ENCODE peak calls at places on chromosomes 4 and X, in four cellular contexts. B is cardiac muscle cell; P is H9; Z is activated CD4-positive, alpha-beta T cell treated with anti-CD3 and anti-CD28 coated beads, Interleukin-2, amount 50 U/mL, for 4 hours. Q is an unnamed sample.

GRCh38 chrX:40446927-40447326 is 133.8 kb upstream of the ATP6AP2 start:
- DNase-seq in P (no peak), B (peak), Z (no peak), Q (no peak)

GRCh38 chr4:182575225-182575624 is 332.0 kb downstream of the TENM3 start:
- DNase-seq in Z (no peak), B (no peak), P (no peak), Q (no peak)

GRCh38 chrX:43969504-43970501 is 3.4 kb downstream of the NDP start:
- DNase-seq in B (peak), Z (no peak), P (no peak), Q (peak)

GRCh38 chr4:121740796-121741409 is 24.1 kb downstream of the SMIM43 start:
- DNase-seq in B (no peak), P (peak), Z (no peak), Q (peak)

GRCh38 chrX:47817421-47817820 is 19.3 kb upstream of the ZNF81 start:
- DNase-seq in B (no peak), P (no peak), Z (no peak), Q (no peak)

GRCh38 chrX:102651242-102651967 is at the start of gene GPRASP1:
- DNase-seq in Z (peak), B (peak), P (peak), Q (peak)

GRCh38 chr4:141789716-141790115 is 153.3 kb downstream of the IL15 start:
- DNase-seq in P (no peak), Z (no peak), B (no peak), Q (no peak)

GRCh38 chr4:105113800-105114199 is 32.9 kb upstream of the TET2 start:
- DNase-seq in Z (no peak), B (peak), P (no peak), Q (no peak)

GRCh38 chrX:153909024-153909979 is 4.8 kb downstream of the AVPR2 start:
- DNase-seq in P (peak), Z (no peak), B (no peak), Q (peak)

GRCh38 chr4:10098770-10099139 is 17.8 kb downstream of the WDR1 start:
- DNase-seq in P (no peak), Z (peak), B (peak), Q (no peak)

GRCh38 chr4:7322166-7322991 is 112.4 kb downstream of the PSAPL1 start:
- DNase-seq in Z (no peak), P (peak), B (peak), Q (peak)

GRCh38 chr4:75990129-75990528 is 616 bp downstream of the SDAD1 start:
- DNase-seq in B (peak), P (no peak), Z (no peak), Q (peak)

GRCh38 chrX:2502668-2503519 is 2.1 kb upstream of the DHRSX start:
- DNase-seq in P (no peak), B (peak), Z (no peak), Q (no peak)

GRCh38 chr4:11632015-11632414 is 203.3 kb upstream of the HS3ST1 start:
- DNase-seq in B (no peak), P (no peak), Z (no peak), Q (no peak)

GRCh38 chrX:1462596-1463251 is 10.0 kb upstream of the ASMTL start:
- DNase-seq in Z (peak), B (peak), P (no peak), Q (no peak)

GRCh38 chr4:160537681-160538080 is 1434.8 kb downstream of the RAPGEF2 start:
- DNase-seq in P (no peak), Z (no peak), B (no peak), Q (no peak)

GRCh38 chr4:106140601-106141000 is 175.4 kb downstream of the TBCK start:
- DNase-seq in Z (no peak), P (no peak), B (no peak), Q (no peak)

GRCh38 chr4:143273170-143273917 is 63.3 kb upstream of the GAB1 start:
- DNase-seq in Z (no peak), B (no peak), P (no peak), Q (no peak)

GRCh38 chr4:112370466-112370865 is 73.3 kb downstream of the ALPK1 start:
- DNase-seq in B (no peak), P (no peak), Z (no peak), Q (no peak)

GRCh38 chrX:151754641-151755215 is 20.2 kb downstream of the CNGA2 start:
- DNase-seq in Z (no peak), B (peak), P (no peak), Q (no peak)

GRCh38 chrX:49812177-49812576 is 16.9 kb upstream of the PAGE4 start:
- DNase-seq in P (no peak), Z (no peak), B (no peak), Q (no peak)

GRCh38 chrX:26918633-26919032 is 544.5 kb downstream of the PPP4R3C start:
- DNase-seq in B (peak), Z (no peak), P (peak), Q (peak)

GRCh38 chr4:128056396-128056795 is 4.7 kb upstream of the LARP1B start:
- DNase-seq in B (no peak), P (no peak), Z (no peak), Q (no peak)

GRCh38 chr4:185657191-185657590 is 121.9 kb upstream of the PDLIM3 start:
- DNase-seq in Z (no peak), B (no peak), P (no peak), Q (no peak)

GRCh38 chr4:80201326-80202151 is 4.2 kb downstream of the PRDM8 start:
- DNase-seq in B (peak), P (no peak), Z (peak), Q (peak)

GRCh38 chrX:645024-645376 is 14.4 kb downstream of the SHOX start:
- DNase-seq in B (no peak), P (peak), Z (no peak), Q (peak)

GRCh38 chrX:102338162-102338561 is 91.2 kb downstream of the NXF2 start:
- DNase-seq in Z (no peak), P (no peak), B (no peak), Q (no peak)

GRCh38 chr4:67051000-67051789 is 494.1 kb downstream of the CENPC start:
- DNase-seq in B (no peak), Z (no peak), P (no peak), Q (peak)

GRCh38 chrX:97367149-97367548 is 483.4 kb downstream of the RPA4 start:
- DNase-seq in P (no peak), B (peak), Z (no peak), Q (no peak)

GRCh38 chrX:139382529-139382928 is 148.0 kb upstream of the F9 start:
- DNase-seq in P (peak), Z (no peak), B (no peak), Q (peak)